ENCODE peak calls at places on chromosomes 11 and 22, in seven cellular contexts. One of them, this sample, is unnamed. For H3K36me3 and H3K4me1, the result is how much of the 10 kb centered on the place peaks cover.

GRCh38 chr11:12975149-12975548 is 34.0 kb upstream of the RASSF10 start:
- DNase-seq in fibroblast of lung: no peak
- DNase-seq in PC-9: no peak
- DNase-seq in SK-N-SH: no peak
- DNase-seq in mesenchymal stem cell: no peak
- DNase-seq in GM23338: no peak
- DNase-seq in astrocyte: no peak
- DNase-seq in this sample: no peak

GRCh38 chr11:44426119-44426518 is 116.2 kb upstream of the ALX4 start:
- DNase-seq in fibroblast of lung: no peak
- DNase-seq in SK-N-SH: no peak
- DNase-seq in mesenchymal stem cell: no peak
- DNase-seq in GM23338: no peak
- DNase-seq in PC-9: no peak
- DNase-seq in astrocyte: no peak
- DNase-seq in this sample: no peak

GRCh38 chr22:36365020-36365411 is 22.8 kb downstream of the MYH9 start:
- DNase-seq in fibroblast of lung: peak
- DNase-seq in GM23338: no peak
- DNase-seq in SK-N-SH: no peak
- DNase-seq in mesenchymal stem cell: peak
- DNase-seq in astrocyte: peak
- DNase-seq in PC-9: peak
- DNase-seq in this sample: peak

GRCh38 chr11:1532606-1533341 is 39.3 kb downstream of the DUSP8 start:
- DNase-seq in mesenchymal stem cell: no peak
- DNase-seq in GM23338: no peak
- DNase-seq in PC-9: no peak
- DNase-seq in SK-N-SH: no peak
- DNase-seq in astrocyte: peak
- DNase-seq in fibroblast of lung: no peak
- DNase-seq in this sample: no peak

GRCh38 chr11:12159351-12160099 is 49.1 kb downstream of the MICAL2 start:
- DNase-seq in SK-N-SH: no peak
- DNase-seq in GM23338: no peak
- DNase-seq in mesenchymal stem cell: peak
- DNase-seq in fibroblast of lung: peak
- DNase-seq in astrocyte: peak
- DNase-seq in PC-9: no peak
- DNase-seq in this sample: no peak

GRCh38 chr11:65625628-65626342 is 10.2 kb downstream of the PCNX3 start:
- DNase-seq in PC-9: peak
- DNase-seq in GM23338: peak
- DNase-seq in mesenchymal stem cell: no peak
- DNase-seq in fibroblast of lung: peak
- DNase-seq in astrocyte: no peak
- DNase-seq in SK-N-SH: peak
- DNase-seq in this sample: peak

GRCh38 chr22:37032535-37033460 is 13.3 kb downstream of the MPST start:
- DNase-seq in GM23338: peak
- DNase-seq in astrocyte: peak
- DNase-seq in fibroblast of lung: peak
- DNase-seq in mesenchymal stem cell: peak
- DNase-seq in SK-N-SH: no peak
- DNase-seq in PC-9: peak
- DNase-seq in this sample: no peak

GRCh38 chr11:100963375-100963774 is 166.2 kb downstream of the PGR start:
- DNase-seq in SK-N-SH: no peak
- DNase-seq in PC-9: no peak
- DNase-seq in GM23338: no peak
- DNase-seq in fibroblast of lung: no peak
- DNase-seq in astrocyte: peak
- DNase-seq in mesenchymal stem cell: no peak
- DNase-seq in this sample: no peak

GRCh38 chr11:43130616-43131015 is 181.2 kb upstream of the API5 start:
- DNase-seq in astrocyte: no peak
- DNase-seq in SK-N-SH: peak
- DNase-seq in fibroblast of lung: no peak
- DNase-seq in GM23338: peak
- DNase-seq in PC-9: no peak
- DNase-seq in mesenchymal stem cell: no peak
- DNase-seq in this sample: no peak

GRCh38 chr11:93857413-93858185 is 7.2 kb upstream of the VSTM5 start:
- DNase-seq in GM23338: no peak
- DNase-seq in fibroblast of lung: peak
- DNase-seq in astrocyte: peak
- DNase-seq in SK-N-SH: no peak
- DNase-seq in PC-9: no peak
- DNase-seq in mesenchymal stem cell: no peak
- DNase-seq in this sample: no peak

GRCh38 chr11:9568854-9569587 is 4.4 kb upstream of the WEE1 start:
- DNase-seq in GM23338: peak
- DNase-seq in mesenchymal stem cell: peak
- DNase-seq in astrocyte: peak
- DNase-seq in PC-9: peak
- DNase-seq in SK-N-SH: peak
- DNase-seq in fibroblast of lung: peak
- DNase-seq in this sample: no peak

GRCh38 chr11:47264119-47264915 is 5.6 kb upstream of the MADD start:
- DNase-seq in fibroblast of lung: no peak
- DNase-seq in astrocyte: peak
- DNase-seq in GM23338: no peak
- DNase-seq in SK-N-SH: no peak
- DNase-seq in mesenchymal stem cell: no peak
- DNase-seq in PC-9: no peak
- DNase-seq in this sample: no peak

GRCh38 chr11:93278976-93279375 is 51.6 kb upstream of the DEUP1 start:
- DNase-seq in PC-9: no peak
- DNase-seq in mesenchymal stem cell: no peak
- DNase-seq in SK-N-SH: no peak
- DNase-seq in fibroblast of lung: no peak
- DNase-seq in astrocyte: no peak
- DNase-seq in GM23338: no peak
- DNase-seq in this sample: no peak

GRCh38 chr11:73983764-73984543 is 1.3 kb upstream of the UCP2 start:
- DNase-seq in GM23338: no peak
- DNase-seq in PC-9: no peak
- DNase-seq in mesenchymal stem cell: no peak
- DNase-seq in SK-N-SH: peak
- DNase-seq in fibroblast of lung: no peak
- DNase-seq in astrocyte: no peak
- DNase-seq in this sample: no peak

GRCh38 chr22:21621891-21622623 is 7.8 kb downstream of the YDJC start:
- DNase-seq in fibroblast of lung: peak
- DNase-seq in mesenchymal stem cell: peak
- DNase-seq in PC-9: no peak
- DNase-seq in SK-N-SH: peak
- DNase-seq in GM23338: no peak
- DNase-seq in astrocyte: no peak
- DNase-seq in this sample: no peak

GRCh38 chr11:129331217-129331616 is 44.4 kb upstream of the BARX2 start:
- DNase-seq in fibroblast of lung: peak
- DNase-seq in mesenchymal stem cell: no peak
- DNase-seq in PC-9: no peak
- DNase-seq in GM23338: no peak
- DNase-seq in astrocyte: peak
- DNase-seq in SK-N-SH: no peak
- DNase-seq in this sample: no peak

GRCh38 chr22:35838849-35839646 is 121.4 kb downstream of the APOL5 start:
- DNase-seq in GM23338: peak
- DNase-seq in astrocyte: peak
- DNase-seq in fibroblast of lung: peak
- DNase-seq in PC-9: peak
- DNase-seq in mesenchymal stem cell: peak
- DNase-seq in SK-N-SH: no peak
- DNase-seq in this sample: no peak

GRCh38 chr11:10441652-10442503 is 13.2 kb upstream of the AMPD3 start:
- DNase-seq in fibroblast of lung: no peak
- DNase-seq in PC-9: no peak
- DNase-seq in GM23338: no peak
- DNase-seq in mesenchymal stem cell: no peak
- DNase-seq in astrocyte: peak
- DNase-seq in SK-N-SH: no peak
- DNase-seq in this sample: peak

GRCh38 chr22:42074153-42074750 is at the start of gene PHETA2:
- DNase-seq in SK-N-SH: peak
- DNase-seq in mesenchymal stem cell: no peak
- DNase-seq in PC-9: peak
- DNase-seq in GM23338: peak
- DNase-seq in astrocyte: no peak
- DNase-seq in fibroblast of lung: peak
- DNase-seq in this sample: peak

GRCh38 chr22:27512283-27512761 is 289.2 kb downstream of the MN1 start:
- DNase-seq in GM23338: no peak
- DNase-seq in fibroblast of lung: peak
- DNase-seq in astrocyte: peak
- DNase-seq in mesenchymal stem cell: peak
- DNase-seq in SK-N-SH: no peak
- DNase-seq in PC-9: peak
- DNase-seq in this sample: no peak

GRCh38 chr11:123159146-123159857 is 35.7 kb downstream of the CLMP start:
- DNase-seq in PC-9: no peak
- DNase-seq in mesenchymal stem cell: no peak
- DNase-seq in GM23338: no peak
- DNase-seq in fibroblast of lung: no peak
- DNase-seq in astrocyte: no peak
- DNase-seq in SK-N-SH: no peak
- DNase-seq in this sample: no peak

GRCh38 chr11:47377571-47378010 is 756 bp downstream of the SPI1 start:
- DNase-seq in GM23338: no peak
- DNase-seq in SK-N-SH: peak
- DNase-seq in mesenchymal stem cell: no peak
- DNase-seq in fibroblast of lung: no peak
- DNase-seq in astrocyte: no peak
- DNase-seq in PC-9: no peak
- DNase-seq in this sample: no peak

GRCh38 chr11:16898274-16898985 is 115.8 kb downstream of the PLEKHA7 start:
- DNase-seq in GM23338: no peak
- DNase-seq in PC-9: no peak
- DNase-seq in fibroblast of lung: no peak
- DNase-seq in astrocyte: no peak
- DNase-seq in SK-N-SH: no peak
- DNase-seq in mesenchymal stem cell: no peak
- DNase-seq in this sample: no peak

GRCh38 chr11:46330887-46331652 is 16.2 kb upstream of the DGKZ start:
- DNase-seq in SK-N-SH: no peak
- DNase-seq in mesenchymal stem cell: peak
- DNase-seq in GM23338: no peak
- DNase-seq in fibroblast of lung: no peak
- DNase-seq in astrocyte: no peak
- DNase-seq in PC-9: no peak
- DNase-seq in this sample: no peak

GRCh38 chr11:116171271-116172140 is 601.3 kb downstream of the BUD13 start:
- DNase-seq in SK-N-SH: no peak
- DNase-seq in astrocyte: no peak
- DNase-seq in PC-9: no peak
- DNase-seq in fibroblast of lung: no peak
- DNase-seq in mesenchymal stem cell: no peak
- DNase-seq in GM23338: no peak
- DNase-seq in this sample: no peak

GRCh38 chr11:846496-847098 is 3.9 kb downstream of the TSPAN4 start:
- DNase-seq in SK-N-SH: no peak
- DNase-seq in mesenchymal stem cell: peak
- DNase-seq in astrocyte: no peak
- DNase-seq in GM23338: no peak
- DNase-seq in fibroblast of lung: no peak
- DNase-seq in PC-9: no peak
- DNase-seq in this sample: no peak

GRCh38 chr11:133946541-133947297 is 10.0 kb downstream of the IGSF9B start:
- DNase-seq in PC-9: no peak
- DNase-seq in mesenchymal stem cell: no peak
- DNase-seq in SK-N-SH: peak
- DNase-seq in astrocyte: no peak
- DNase-seq in fibroblast of lung: no peak
- DNase-seq in GM23338: peak
- DNase-seq in this sample: peak

GRCh38 chr11:114317738-114318137 is 21.5 kb downstream of the NNMT start:
- DNase-seq in SK-N-SH: peak
- DNase-seq in mesenchymal stem cell: peak
- DNase-seq in astrocyte: no peak
- DNase-seq in PC-9: peak
- DNase-seq in fibroblast of lung: peak
- DNase-seq in GM23338: peak
- DNase-seq in this sample: no peak

GRCh38 chr11:67286621-67287333 is 2.3 kb upstream of the ANKRD13D start:
- DNase-seq in GM23338: peak
- DNase-seq in astrocyte: no peak
- DNase-seq in SK-N-SH: no peak
- DNase-seq in mesenchymal stem cell: no peak
- DNase-seq in PC-9: no peak
- DNase-seq in fibroblast of lung: no peak
- DNase-seq in this sample: no peak

GRCh38 chr22:46102159-46102558 is 48.2 kb upstream of the PPARA start:
- DNase-seq in astrocyte: no peak
- DNase-seq in PC-9: no peak
- DNase-seq in GM23338: no peak
- DNase-seq in mesenchymal stem cell: no peak
- DNase-seq in SK-N-SH: no peak
- DNase-seq in fibroblast of lung: no peak
- DNase-seq in this sample: no peak
- H3K36me3 ChIP-seq in astrocyte: under half
- H3K36me3 ChIP-seq in PC-9: under half
- H3K36me3 ChIP-seq in GM23338: under half
- H3K36me3 ChIP-seq in mesenchymal stem cell: half or more
- H3K36me3 ChIP-seq in SK-N-SH: half or more
- H3K36me3 ChIP-seq in fibroblast of lung: half or more
- H3K36me3 ChIP-seq in this sample: under half

GRCh38 chr22:50446708-50447575 is 27.9 kb downstream of the SBF1 start:
- DNase-seq in mesenchymal stem cell: no peak
- DNase-seq in astrocyte: no peak
- DNase-seq in GM23338: no peak
- DNase-seq in fibroblast of lung: no peak
- DNase-seq in PC-9: no peak
- DNase-seq in SK-N-SH: no peak
- DNase-seq in this sample: no peak
- H3K4me1 ChIP-seq in mesenchymal stem cell: under half
- H3K4me1 ChIP-seq in astrocyte: under half
- H3K4me1 ChIP-seq in GM23338: under half
- H3K4me1 ChIP-seq in fibroblast of lung: under half
- H3K4me1 ChIP-seq in PC-9: under half
- H3K4me1 ChIP-seq in SK-N-SH: under half
- H3K4me1 ChIP-seq in this sample: under half

GRCh38 chr22:44663256-44663999 is 38.6 kb upstream of the PRR5 start:
- DNase-seq in fibroblast of lung: no peak
- DNase-seq in mesenchymal stem cell: no peak
- DNase-seq in SK-N-SH: peak
- DNase-seq in PC-9: no peak
- DNase-seq in astrocyte: no peak
- DNase-seq in GM23338: no peak
- DNase-seq in this sample: no peak
- H3K27ac ChIP-seq in fibroblast of lung: no peak
- H3K27ac ChIP-seq in mesenchymal stem cell: no peak
- H3K27ac ChIP-seq in SK-N-SH: no peak
- H3K27ac ChIP-seq in PC-9: no peak
- H3K27ac ChIP-seq in astrocyte: no peak
- H3K27ac ChIP-seq in GM23338: no peak
- H3K27ac ChIP-seq in this sample: no peak

DNA sequence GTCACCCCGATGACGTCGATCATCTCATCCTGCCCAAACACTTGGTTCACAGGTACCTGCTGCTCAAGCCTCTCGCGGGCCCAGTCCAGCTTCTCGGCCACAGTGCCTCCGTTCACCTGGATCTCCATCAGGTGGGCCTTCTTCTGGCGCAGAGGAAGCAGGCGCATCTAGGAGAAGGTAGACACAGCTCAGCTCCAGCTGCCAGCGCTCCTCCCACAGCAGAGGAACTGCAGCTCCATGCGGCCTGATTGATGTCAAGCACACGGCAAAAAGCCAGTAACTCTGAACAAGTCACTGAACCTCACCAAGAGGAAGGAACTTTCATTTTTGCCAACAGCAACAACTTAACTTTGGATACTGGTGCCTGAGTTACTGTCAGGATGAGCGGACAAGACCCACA is 4.0 kb downstream of the RPL3 start:
- DNase-seq in GM23338: no peak
- DNase-seq in fibroblast of lung: no peak
- DNase-seq in astrocyte: no peak
- DNase-seq in PC-9: no peak
- DNase-seq in SK-N-SH: no peak
- DNase-seq in mesenchymal stem cell: no peak
- DNase-seq in this sample: no peak
- H3K36me3 ChIP-seq in GM23338: half or more
- H3K36me3 ChIP-seq in fibroblast of lung: half or more
- H3K36me3 ChIP-seq in astrocyte: half or more
- H3K36me3 ChIP-seq in PC-9: half or more
- H3K36me3 ChIP-seq in SK-N-SH: under half
- H3K36me3 ChIP-seq in mesenchymal stem cell: half or more
- H3K36me3 ChIP-seq in this sample: half or more